ENCODE peak calls at places on chromosome 3, in nine cellular contexts. B is heart right ventricle, D is Peyer's patch, U is transverse colon, H is psoas muscle, R is HCT116, K is RWPE1, L is suprapubic skin, M is PC-3. Q is an unnamed sample.

GRCh38 chr3:71127463-71128243 is 455.9 kb downstream of the FOXP1 start:
- DNase-seq in H (no peak), U (no peak), M (no peak), L (no peak), B (no peak), K (no peak), R (no peak), D (no peak), Q (no peak)

GRCh38 chr3:105823149-105823866 is 45.5 kb downstream of the CBLB start:
- DNase-seq in M (peak; percentile 90), U (no peak), H (no peak), R (peak; percentile 70), D (peak; percentile 61), L (no peak), K (peak; percentile 62), B (no peak), Q (no peak)

GRCh38 chr3:31377045-31377642 is 155.6 kb upstream of the STT3B start:
- DNase-seq in H (no peak), K (peak; percentile 80), L (no peak), U (no peak), M (peak; percentile 98), B (no peak), D (no peak), R (peak; percentile 95), Q (peak; percentile 50)

GRCh38 chr3:184805351-184806038 is 6.5 kb upstream of the VPS8 start:
- DNase-seq in K (no peak), D (no peak), B (no peak), M (no peak), U (no peak), H (no peak), L (no peak), R (no peak), Q (no peak)

GRCh38 chr3:138774529-138775253 is 60.0 kb downstream of the PIK3CB start:
- DNase-seq in M (peak; percentile 92), B (no peak), K (peak; percentile 84), D (peak; percentile 70), H (no peak), U (peak; percentile 48), L (no peak), R (peak; percentile 75), Q (no peak)

GRCh38 chr3:46867550-46867898 is 4.3 kb upstream of the MYL3 start:
- DNase-seq in K (no peak), B (peak; percentile 92), H (peak; percentile 89), R (no peak), U (peak; percentile 65), L (peak; percentile 88), D (peak; percentile 65), M (no peak), Q (no peak)

GRCh38 chr3:26596325-26596724 is 26.2 kb upstream of the LRRC3B start:
- DNase-seq in L (no peak), U (no peak), B (no peak), M (no peak), R (no peak), H (no peak), D (no peak), K (no peak), Q (no peak)

GRCh38 chr3:127096256-127097008 is 96.5 kb upstream of the PRR23E start:
- DNase-seq in K (no peak), L (peak; percentile 20), D (peak; percentile 39), M (no peak), R (no peak), B (no peak), H (no peak), U (no peak), Q (no peak)

GRCh38 chr3:139530717-139531116 is 8.8 kb downstream of the RBP1 start:
- DNase-seq in H (no peak), D (no peak), B (no peak), M (no peak), L (no peak), U (no peak), R (no peak), K (no peak), Q (no peak)

GRCh38 chr3:125374501-125374995 is 577 bp downstream of the ZNF148 start:
- DNase-seq in H (peak; percentile 32), M (peak; percentile 36), K (peak; percentile 53), U (peak; percentile 43), R (no peak), L (peak; percentile 70), D (peak; percentile 59), B (peak; percentile 35), Q (peak; percentile 60)

GRCh38 chr3:132555316-132556035 is 41.6 kb upstream of the ACKR4 start:
- DNase-seq in L (no peak), K (no peak), D (no peak), H (no peak), M (no peak), U (no peak), B (no peak), R (no peak), Q (no peak)

GRCh38 chr3:39096775-39097174 is 10.7 kb downstream of the GORASP1 start:
- DNase-seq in K (no peak), M (no peak), H (no peak), R (no peak), D (no peak), L (no peak), U (no peak), B (no peak), Q (no peak)

GRCh38 chr3:5376761-5377160 is 189.3 kb downstream of the EDEM1 start:
- DNase-seq in K (no peak), D (peak; percentile 71), H (no peak), B (no peak), M (peak; percentile 64), L (no peak), R (no peak), U (peak; percentile 37), Q (peak; percentile 4)

GRCh38 chr3:184361532-184361931 is at the start of the genes CLCN2 and POLR2H:
- DNase-seq in M (peak; percentile 63), U (peak; percentile 65), K (peak; percentile 60), H (peak; percentile 64), B (peak; percentile 68), L (peak; percentile 77), R (no peak), D (peak; percentile 70), Q (peak; percentile 68)

GRCh38 chr3:157477441-157477840 is 25.8 kb downstream of the VEPH1 start:
- DNase-seq in B (no peak), H (no peak), R (no peak), K (no peak), M (no peak), U (no peak), D (no peak), L (no peak), Q (no peak)

GRCh38 chr3:194140520-194141414 is 4.8 kb downstream of the HES1 start:
- DNase-seq in M (peak; percentile 83), K (peak; percentile 23), D (peak; percentile 65), R (no peak), U (peak; percentile 49), B (peak; percentile 65), H (peak; percentile 57), L (peak; percentile 77), Q (peak; percentile 79)

GRCh38 chr3:41679412-41679811 is 282.5 kb downstream of the ULK4 start:
- DNase-seq in B (no peak), L (no peak), D (no peak), K (no peak), M (no peak), H (no peak), U (no peak), R (no peak), Q (no peak)

GRCh38 chr3:41681479-41681878 is 280.4 kb downstream of the ULK4 start:
- DNase-seq in R (no peak), H (no peak), B (no peak), M (peak; percentile 73), K (peak; percentile 3), U (no peak), L (no peak), D (no peak), Q (peak; percentile 14)

GRCh38 chr3:41684802-41685740 is 276.8 kb downstream of the ULK4 start:
- DNase-seq in U (no peak), H (no peak), B (no peak), R (no peak), D (no peak), K (no peak), M (no peak), L (no peak), Q (no peak)

GRCh38 chr3:41683666-41684350 is 278.1 kb downstream of the ULK4 start:
- DNase-seq in B (no peak), R (no peak), U (peak; percentile 61), K (no peak), D (peak; percentile 75), H (no peak), L (no peak), M (peak; percentile 43), Q (no peak)

DNA sequence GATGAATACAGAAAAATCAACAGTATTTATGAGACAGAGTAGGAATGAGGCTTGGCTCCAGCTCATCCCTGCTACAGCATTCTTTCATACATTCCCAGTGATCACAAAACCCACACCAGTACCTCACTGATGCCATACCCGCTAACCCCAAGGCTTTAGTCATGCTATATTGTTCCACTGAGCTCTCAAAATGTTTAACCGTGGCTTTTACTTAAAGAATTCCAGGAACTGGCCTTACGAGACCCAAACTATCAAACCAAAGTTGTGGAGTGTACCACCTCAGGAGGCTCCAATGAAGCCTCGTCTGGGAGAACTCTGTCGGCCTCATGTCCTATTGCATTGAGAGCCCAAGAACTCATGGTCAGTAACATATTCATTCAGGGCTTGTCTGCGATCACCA is 278.9 kb downstream of the ULK4 start:
- DNase-seq in R (no peak), D (no peak), B (no peak), H (no peak), K (no peak), L (no peak), U (no peak), M (peak; percentile 33), Q (no peak)
- H3K27ac ChIP-seq in R (no peak overlapping the region), D (no peak overlapping the region), B (no peak overlapping the region), H (no peak overlapping the region), K (no peak overlapping the region), L (no peak overlapping the region), U (no peak overlapping the region), M (peak overlapping the region; percentile 21), Q (no peak overlapping the region)

GRCh38 chr3:52191663-52192062 is 6.3 kb upstream of the ALAS1 start:
- DNase-seq in B (no peak), M (no peak), H (no peak), D (no peak), L (no peak), R (no peak), K (no peak), U (no peak), Q (no peak)
- TF ChIP-seq CTCF in B (no peak), M (no peak), H (no peak), D (no peak), L (no peak), R (no peak), K (no peak), U (no peak), Q (no peak)

DNA sequence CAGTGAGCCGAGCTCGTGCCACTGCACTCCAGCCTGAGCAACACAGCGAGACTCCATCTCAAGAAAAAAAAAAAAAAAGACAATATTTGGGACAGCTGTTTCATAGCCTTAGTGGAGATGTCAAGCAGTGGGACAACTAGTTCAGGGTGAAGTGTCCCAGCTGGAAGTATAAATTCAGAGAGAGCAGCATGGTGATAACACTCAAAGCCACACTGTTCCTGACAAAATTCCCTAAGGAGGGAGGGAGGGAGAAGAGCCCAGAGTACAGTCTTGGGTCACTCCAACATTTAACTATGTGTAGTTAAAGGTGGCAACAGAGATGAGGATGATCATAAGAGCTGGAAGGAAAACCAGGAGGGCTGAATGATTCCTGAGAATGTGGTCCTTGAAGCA is 21.1 kb upstream of the IP6K2 start:
- DNase-seq in K (no peak), R (no peak), D (no peak), H (no peak), M (no peak), B (no peak), L (no peak), U (no peak), Q (no peak)
- H3K27ac ChIP-seq in K (peak overlapping the region; percentile 95), R (no peak overlapping the region), D (peak overlapping the region; percentile 0), H (no peak overlapping the region), M (no peak overlapping the region), B (peak overlapping the region; percentile 92), L (no peak overlapping the region), U (peak overlapping the region; percentile 85), Q (no peak overlapping the region)

GRCh38 chr3:142534543-142534942 is 44.0 kb downstream of the ATR start:
- DNase-seq in H (no peak), M (no peak), K (no peak), L (no peak), B (no peak), D (no peak), R (no peak), U (no peak), Q (no peak)
- TF ChIP-seq CTCF in H (no peak), M (no peak), K (no peak), L (no peak), B (no peak), D (no peak), R (no peak), U (no peak), Q (no peak)